ENCODE peak calls at places on chromosomes 13 and 19, in ten cellular contexts. One of them, this sample, is unnamed.

GRCh38 chr19:49533551-49534488 is 6.0 kb downstream of the RCN3 start:
- DNase-seq in GM13976: peak
- DNase-seq in HFFc6: no peak
- DNase-seq in AG09309: no peak
- DNase-seq in neural progenitor cell: peak
- DNase-seq in foreskin keratinocyte: peak
- DNase-seq in H9: peak
- DNase-seq in WERI-Rb-1: peak
- DNase-seq in progenitor cell of endocrine pancreas: peak
- DNase-seq in fibroblast of lung: peak
- DNase-seq in this sample: peak

GRCh38 chr19:8569066-8569761 is 8.0 kb downstream of the MYO1F start:
- DNase-seq in GM13976: peak
- DNase-seq in HFFc6: peak
- DNase-seq in AG09309: peak
- DNase-seq in neural progenitor cell: no peak
- DNase-seq in foreskin keratinocyte: peak
- DNase-seq in H9: no peak
- DNase-seq in WERI-Rb-1: no peak
- DNase-seq in progenitor cell of endocrine pancreas: no peak
- DNase-seq in fibroblast of lung: peak
- DNase-seq in this sample: no peak

GRCh38 chr13:81602236-81602635 is 1261.3 kb upstream of the SPRY2 start:
- DNase-seq in GM13976: no peak
- DNase-seq in HFFc6: no peak
- DNase-seq in AG09309: no peak
- DNase-seq in neural progenitor cell: no peak
- DNase-seq in foreskin keratinocyte: no peak
- DNase-seq in H9: no peak
- DNase-seq in WERI-Rb-1: no peak
- DNase-seq in progenitor cell of endocrine pancreas: no peak
- DNase-seq in fibroblast of lung: no peak
- DNase-seq in this sample: no peak

GRCh38 chr19:10975374-10976036 is 14.7 kb downstream of the SMARCA4 start:
- DNase-seq in GM13976: no peak
- DNase-seq in HFFc6: no peak
- DNase-seq in AG09309: no peak
- DNase-seq in neural progenitor cell: no peak
- DNase-seq in foreskin keratinocyte: no peak
- DNase-seq in H9: no peak
- DNase-seq in WERI-Rb-1: no peak
- DNase-seq in progenitor cell of endocrine pancreas: no peak
- DNase-seq in fibroblast of lung: peak
- DNase-seq in this sample: no peak

GRCh38 chr13:80141114-80141849 is 199.6 kb downstream of the SPRY2 start:
- DNase-seq in GM13976: no peak
- DNase-seq in HFFc6: peak
- DNase-seq in AG09309: no peak
- DNase-seq in neural progenitor cell: peak
- DNase-seq in foreskin keratinocyte: no peak
- DNase-seq in H9: no peak
- DNase-seq in WERI-Rb-1: no peak
- DNase-seq in progenitor cell of endocrine pancreas: no peak
- DNase-seq in fibroblast of lung: peak
- DNase-seq in this sample: no peak

GRCh38 chr13:42392706-42393572 is 121.0 kb downstream of the AKAP11 start:
- DNase-seq in GM13976: no peak
- DNase-seq in HFFc6: no peak
- DNase-seq in AG09309: no peak
- DNase-seq in neural progenitor cell: no peak
- DNase-seq in foreskin keratinocyte: no peak
- DNase-seq in H9: no peak
- DNase-seq in WERI-Rb-1: no peak
- DNase-seq in progenitor cell of endocrine pancreas: no peak
- DNase-seq in fibroblast of lung: peak
- DNase-seq in this sample: no peak

GRCh38 chr13:76094645-76095044 is 458.5 kb downstream of the LMO7 start:
- DNase-seq in GM13976: no peak
- DNase-seq in HFFc6: no peak
- DNase-seq in AG09309: no peak
- DNase-seq in neural progenitor cell: no peak
- DNase-seq in foreskin keratinocyte: no peak
- DNase-seq in H9: no peak
- DNase-seq in WERI-Rb-1: no peak
- DNase-seq in progenitor cell of endocrine pancreas: no peak
- DNase-seq in fibroblast of lung: no peak
- DNase-seq in this sample: no peak

GRCh38 chr13:111893071-111893606 is 173.8 kb upstream of the SOX1 start:
- DNase-seq in GM13976: no peak
- DNase-seq in HFFc6: no peak
- DNase-seq in AG09309: no peak
- DNase-seq in neural progenitor cell: peak
- DNase-seq in foreskin keratinocyte: no peak
- DNase-seq in H9: peak
- DNase-seq in WERI-Rb-1: no peak
- DNase-seq in progenitor cell of endocrine pancreas: peak
- DNase-seq in fibroblast of lung: no peak
- DNase-seq in this sample: no peak

GRCh38 chr13:94950303-94950702 is 238.0 kb upstream of the SOX21 start:
- DNase-seq in GM13976: no peak
- DNase-seq in HFFc6: no peak
- DNase-seq in AG09309: no peak
- DNase-seq in neural progenitor cell: peak
- DNase-seq in foreskin keratinocyte: no peak
- DNase-seq in H9: no peak
- DNase-seq in WERI-Rb-1: peak
- DNase-seq in progenitor cell of endocrine pancreas: no peak
- DNase-seq in fibroblast of lung: peak
- DNase-seq in this sample: no peak

GRCh38 chr19:16371540-16371986 is 46.9 kb downstream of the KLF2 start:
- DNase-seq in GM13976: peak
- DNase-seq in HFFc6: no peak
- DNase-seq in AG09309: no peak
- DNase-seq in neural progenitor cell: no peak
- DNase-seq in foreskin keratinocyte: no peak
- DNase-seq in H9: no peak
- DNase-seq in WERI-Rb-1: no peak
- DNase-seq in progenitor cell of endocrine pancreas: no peak
- DNase-seq in fibroblast of lung: no peak
- DNase-seq in this sample: no peak

GRCh38 chr13:30564489-30564888 is 53.2 kb upstream of the USPL1 start:
- DNase-seq in GM13976: no peak
- DNase-seq in HFFc6: no peak
- DNase-seq in AG09309: no peak
- DNase-seq in neural progenitor cell: no peak
- DNase-seq in foreskin keratinocyte: no peak
- DNase-seq in H9: no peak
- DNase-seq in WERI-Rb-1: no peak
- DNase-seq in progenitor cell of endocrine pancreas: no peak
- DNase-seq in fibroblast of lung: no peak
- DNase-seq in this sample: no peak

GRCh38 chr19:32421589-32422361 is 16.2 kb downstream of the DPY19L3 start:
- DNase-seq in GM13976: no peak
- DNase-seq in HFFc6: no peak
- DNase-seq in AG09309: no peak
- DNase-seq in neural progenitor cell: no peak
- DNase-seq in foreskin keratinocyte: no peak
- DNase-seq in H9: no peak
- DNase-seq in WERI-Rb-1: no peak
- DNase-seq in progenitor cell of endocrine pancreas: no peak
- DNase-seq in fibroblast of lung: no peak
- DNase-seq in this sample: no peak

GRCh38 chr13:43728411-43728810 is 58.4 kb downstream of the ENOX1 start:
- DNase-seq in GM13976: no peak
- DNase-seq in HFFc6: no peak
- DNase-seq in AG09309: no peak
- DNase-seq in neural progenitor cell: no peak
- DNase-seq in foreskin keratinocyte: no peak
- DNase-seq in H9: no peak
- DNase-seq in WERI-Rb-1: no peak
- DNase-seq in progenitor cell of endocrine pancreas: no peak
- DNase-seq in fibroblast of lung: peak
- DNase-seq in this sample: no peak

GRCh38 chr13:40666905-40667621 is 622 bp upstream of the FOXO1 start:
- DNase-seq in GM13976: peak
- DNase-seq in HFFc6: no peak
- DNase-seq in AG09309: no peak
- DNase-seq in neural progenitor cell: peak
- DNase-seq in foreskin keratinocyte: no peak
- DNase-seq in H9: no peak
- DNase-seq in WERI-Rb-1: no peak
- DNase-seq in progenitor cell of endocrine pancreas: peak
- DNase-seq in fibroblast of lung: no peak
- DNase-seq in this sample: peak

GRCh38 chr19:10227215-10227971 is 3.7 kb downstream of the S1PR2 start:
- DNase-seq in GM13976: no peak
- DNase-seq in HFFc6: no peak
- DNase-seq in AG09309: no peak
- DNase-seq in neural progenitor cell: no peak
- DNase-seq in foreskin keratinocyte: no peak
- DNase-seq in H9: peak
- DNase-seq in WERI-Rb-1: no peak
- DNase-seq in progenitor cell of endocrine pancreas: no peak
- DNase-seq in fibroblast of lung: peak
- DNase-seq in this sample: no peak

GRCh38 chr19:5155586-5156210 is 184.9 kb downstream of the PTPRS start:
- DNase-seq in GM13976: no peak
- DNase-seq in HFFc6: no peak
- DNase-seq in AG09309: no peak
- DNase-seq in neural progenitor cell: no peak
- DNase-seq in foreskin keratinocyte: no peak
- DNase-seq in H9: no peak
- DNase-seq in WERI-Rb-1: no peak
- DNase-seq in progenitor cell of endocrine pancreas: no peak
- DNase-seq in fibroblast of lung: no peak
- DNase-seq in this sample: no peak
- TF ChIP-seq CTCF in GM13976: no peak
- TF ChIP-seq CTCF in HFFc6: no peak
- TF ChIP-seq CTCF in AG09309: no peak
- TF ChIP-seq CTCF in neural progenitor cell: no peak
- TF ChIP-seq CTCF in foreskin keratinocyte: no peak
- TF ChIP-seq CTCF in H9: no peak
- TF ChIP-seq CTCF in WERI-Rb-1: no peak
- TF ChIP-seq CTCF in progenitor cell of endocrine pancreas: no peak
- TF ChIP-seq CTCF in fibroblast of lung: no peak
- TF ChIP-seq CTCF in this sample: no peak

DNA sequence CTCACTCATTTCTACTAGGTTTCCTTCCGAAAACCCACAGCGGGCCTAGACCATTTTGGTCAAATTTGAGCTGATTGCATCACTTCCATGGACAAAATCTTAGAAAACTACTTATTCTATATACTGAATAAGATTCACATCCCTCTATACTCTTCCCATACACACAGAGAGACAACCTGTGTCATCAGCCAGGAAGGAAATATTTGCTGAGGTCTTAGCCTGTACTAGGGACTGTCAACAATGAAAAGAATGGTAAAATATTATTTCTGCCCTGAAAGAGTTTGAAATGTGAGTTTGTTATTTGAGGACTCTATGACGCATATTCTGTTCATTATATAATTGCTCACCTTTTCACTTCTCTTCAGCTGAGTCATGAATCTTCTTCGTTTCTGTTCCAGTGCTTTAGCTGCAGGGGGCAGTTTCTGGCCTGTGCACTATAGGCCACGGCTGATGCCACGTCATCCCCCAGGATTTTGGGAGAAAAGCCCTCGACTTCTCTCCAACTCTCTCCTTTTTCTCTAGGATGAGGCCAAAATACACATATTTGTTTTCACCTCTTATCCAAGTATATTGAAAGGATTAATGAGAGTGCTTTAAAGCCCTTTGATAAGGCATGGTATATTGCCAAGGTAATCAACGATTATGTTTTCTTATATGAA is 47.7 kb downstream of the GSX1 start:
- DNase-seq in GM13976: no peak
- DNase-seq in HFFc6: peak
- DNase-seq in AG09309: no peak
- DNase-seq in neural progenitor cell: no peak
- DNase-seq in foreskin keratinocyte: peak
- DNase-seq in H9: no peak
- DNase-seq in WERI-Rb-1: no peak
- DNase-seq in progenitor cell of endocrine pancreas: no peak
- DNase-seq in fibroblast of lung: no peak
- DNase-seq in this sample: no peak
- TF ChIP-seq CTCF in GM13976: no peak
- TF ChIP-seq CTCF in HFFc6: peak
- TF ChIP-seq CTCF in AG09309: no peak
- TF ChIP-seq CTCF in neural progenitor cell: no peak
- TF ChIP-seq CTCF in foreskin keratinocyte: peak
- TF ChIP-seq CTCF in H9: no peak
- TF ChIP-seq CTCF in WERI-Rb-1: no peak
- TF ChIP-seq CTCF in progenitor cell of endocrine pancreas: no peak
- TF ChIP-seq CTCF in fibroblast of lung: no peak
- TF ChIP-seq CTCF in this sample: no peak

DNA sequence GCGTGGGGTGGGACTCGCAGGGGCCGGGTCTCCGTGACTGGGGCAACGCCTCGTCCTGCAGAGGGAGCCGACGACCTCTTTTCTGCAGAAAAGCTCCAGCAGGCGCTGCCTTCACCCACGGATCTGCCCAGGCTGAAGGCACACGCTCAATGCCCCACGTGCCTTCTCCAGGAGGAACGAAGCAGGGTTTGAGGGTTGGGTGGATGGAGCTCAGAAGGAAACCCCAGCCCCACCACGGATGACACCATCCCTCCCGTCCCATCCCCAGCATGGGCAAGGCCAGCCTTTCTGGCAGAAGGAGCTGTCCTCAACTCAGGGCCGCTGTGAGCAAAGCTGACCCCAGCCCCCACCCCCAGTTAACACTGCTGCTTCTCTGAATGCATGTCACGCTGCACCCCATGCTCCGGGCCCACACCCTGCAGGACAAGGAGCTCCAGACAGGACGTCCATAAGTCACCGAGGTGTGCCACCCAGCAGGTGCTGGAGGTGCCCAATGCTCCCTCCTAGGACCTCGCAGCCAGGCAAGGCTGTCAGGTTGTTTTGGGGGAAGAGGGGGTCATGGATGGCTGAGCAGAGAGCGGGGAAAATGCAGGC is 7.4 kb downstream of the C19orf25 start:
- DNase-seq in GM13976: no peak
- DNase-seq in HFFc6: peak
- DNase-seq in AG09309: no peak
- DNase-seq in neural progenitor cell: peak
- DNase-seq in foreskin keratinocyte: no peak
- DNase-seq in H9: no peak
- DNase-seq in WERI-Rb-1: no peak
- DNase-seq in progenitor cell of endocrine pancreas: no peak
- DNase-seq in fibroblast of lung: no peak
- DNase-seq in this sample: peak
- TF ChIP-seq CTCF in GM13976: no peak
- TF ChIP-seq CTCF in HFFc6: no peak
- TF ChIP-seq CTCF in AG09309: peak
- TF ChIP-seq CTCF in neural progenitor cell: peak
- TF ChIP-seq CTCF in foreskin keratinocyte: peak
- TF ChIP-seq CTCF in H9: no peak
- TF ChIP-seq CTCF in WERI-Rb-1: peak
- TF ChIP-seq CTCF in progenitor cell of endocrine pancreas: peak
- TF ChIP-seq CTCF in fibroblast of lung: peak
- TF ChIP-seq CTCF in this sample: no peak

DNA sequence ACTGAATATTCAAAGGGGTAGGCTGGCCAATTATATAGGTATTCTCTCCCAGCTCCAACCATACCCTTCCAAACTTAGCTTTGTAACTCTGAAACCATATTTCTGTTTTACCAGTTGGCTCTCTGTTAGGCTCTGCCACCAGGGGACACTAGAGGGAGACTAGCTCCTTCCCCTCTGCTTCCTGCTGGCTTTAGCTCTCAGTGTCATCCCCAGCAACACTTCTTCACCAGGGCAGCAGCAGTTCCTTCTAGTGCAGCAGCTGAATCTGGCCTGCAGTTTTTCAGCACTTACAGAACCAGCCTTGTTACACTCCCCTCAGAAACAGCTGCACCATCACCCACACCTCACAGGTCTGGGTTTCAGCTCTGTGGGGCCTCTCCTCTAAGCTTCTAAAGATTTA is 51.0 kb upstream of the DOCK9 start:
- DNase-seq in GM13976: no peak
- DNase-seq in HFFc6: no peak
- DNase-seq in AG09309: no peak
- DNase-seq in neural progenitor cell: peak
- DNase-seq in foreskin keratinocyte: no peak
- DNase-seq in H9: peak
- DNase-seq in WERI-Rb-1: peak
- DNase-seq in progenitor cell of endocrine pancreas: no peak
- DNase-seq in fibroblast of lung: no peak
- DNase-seq in this sample: no peak
- TF ChIP-seq CTCF in GM13976: peak
- TF ChIP-seq CTCF in HFFc6: peak
- TF ChIP-seq CTCF in AG09309: no peak
- TF ChIP-seq CTCF in neural progenitor cell: peak
- TF ChIP-seq CTCF in foreskin keratinocyte: peak
- TF ChIP-seq CTCF in H9: peak
- TF ChIP-seq CTCF in WERI-Rb-1: peak
- TF ChIP-seq CTCF in progenitor cell of endocrine pancreas: peak
- TF ChIP-seq CTCF in fibroblast of lung: no peak
- TF ChIP-seq CTCF in this sample: peak